ENCODE peak calls at places on chromosomes 6 and 20, in four cellular contexts. J is hepatocyte, N is Caco-2, A is endothelial cell of umbilical vein. D is an unnamed sample.
A peak's percentile ranks its signal among the peaks of the same experiment; 100 is the strongest.

GRCh38 chr6:164098857-164099534 is 684.5 kb downstream of the QKI start:
- DNase-seq in J (peak; percentile 84), N (peak; percentile 57), A (no peak), D (no peak)

GRCh38 chr20:62593616-62594015 is 48.7 kb upstream of the SLCO4A1 start:
- DNase-seq in J (no peak), N (no peak), A (no peak), D (no peak)

GRCh38 chr6:105794263-105794662 is 291.9 kb upstream of the PRDM1 start:
- DNase-seq in J (peak; percentile 73), N (peak; percentile 56), A (no peak), D (peak; percentile 55)

GRCh38 chr6:30726506-30727413 is 6.6 kb downstream of the TUBB start:
- DNase-seq in J (no peak), N (no peak), A (no peak), D (no peak)

GRCh38 chr20:50193169-50193850 is 2.7 kb downstream of the CEBPB start:
- DNase-seq in J (peak; percentile 28), N (peak; percentile 65), A (no peak), D (peak; percentile 49)

GRCh38 chr20:22524393-22525015 is 59.9 kb downstream of the FOXA2 start:
- DNase-seq in J (no peak), N (no peak), A (no peak), D (no peak)

GRCh38 chr6:32608374-32608773 is 18.7 kb upstream of the HLA-DRB1 start:
- DNase-seq in J (no peak), N (no peak), A (no peak), D (no peak)

GRCh38 chr6:78611886-78612480 is 255.4 kb upstream of the IRAK1BP1 start:
- DNase-seq in J (no peak), N (no peak), A (peak; percentile 40), D (peak; percentile 36)

GRCh38 chr20:48283470-48284110 is 498.3 kb upstream of the SULF2 start:
- DNase-seq in J (peak; percentile 51), N (no peak), A (peak; percentile 99), D (peak; percentile 50)

GRCh38 chr20:10672579-10673127 is 1.1 kb downstream of the JAG1 start:
- DNase-seq in J (peak; percentile 70), N (peak; percentile 58), A (peak; percentile 62), D (peak; percentile 51)

GRCh38 chr6:70345619-70346018 is 42.7 kb upstream of the COL9A1 start:
- DNase-seq in J (no peak), N (no peak), A (no peak), D (no peak)

GRCh38 chr6:36765943-36766648 is 68.5 kb downstream of the RAB44 start:
- DNase-seq in J (peak; percentile 93), N (peak; percentile 85), A (peak; percentile 65), D (peak; percentile 78)

GRCh38 chr6:31140643-31141042 is 1.8 kb upstream of the PSORS1C2 start:
- DNase-seq in J (no peak), N (no peak), A (no peak), D (no peak)

GRCh38 chr6:36825996-36826395 is 13.2 kb downstream of the CPNE5 start:
- DNase-seq in J (no peak), N (no peak), A (peak; percentile 65), D (no peak)

GRCh38 chr20:39453890-39454289 is 491.7 kb downstream of the DHX35 start:
- DNase-seq in J (no peak), N (no peak), A (no peak), D (no peak)

GRCh38 chr20:13338999-13339411 is 117.9 kb downstream of the ISM1 start:
- DNase-seq in J (peak; percentile 56), N (peak; percentile 78), A (no peak), D (no peak)

GRCh38 chr6:13696226-13696625 is 15.4 kb downstream of the RANBP9 start:
- DNase-seq in J (no peak), N (no peak), A (no peak), D (no peak)

GRCh38 chr20:63186528-63187316 is 29.2 kb downstream of the YTHDF1 start:
- DNase-seq in J (no peak), N (no peak), A (no peak), D (peak; percentile 76)

GRCh38 chr20:59174975-59175374 is 11.4 kb downstream of the ZNF831 start:
- DNase-seq in J (no peak), N (no peak), A (no peak), D (no peak)

GRCh38 chr20:38226553-38226952 is 34.0 kb downstream of the KIAA1755 start:
- DNase-seq in J (no peak), N (no peak), A (no peak), D (peak; percentile 34)

GRCh38 chr20:42945194-42945593 is 244.5 kb downstream of the PTPRT start:
- DNase-seq in J (no peak), N (no peak), A (no peak), D (no peak)

GRCh38 chr6:72533601-72534000 is 88.3 kb upstream of the KCNQ5 start:
- DNase-seq in J (no peak), N (no peak), A (no peak), D (no peak)

GRCh38 chr6:5746392-5747140 is 260.2 kb downstream of the NRN1 start:
- DNase-seq in J (no peak), N (peak; percentile 12), A (no peak), D (no peak)

GRCh38 chr6:139965393-139965792 is 590.9 kb upstream of the CITED2 start:
- DNase-seq in J (no peak), N (no peak), A (peak; percentile 25), D (no peak)

GRCh38 chr6:15063253-15063853 is 182.5 kb upstream of the JARID2 start:
- DNase-seq in J (no peak), N (no peak), A (no peak), D (no peak)

GRCh38 chr6:112087136-112087908 is at the start of the genes FAM229B and TUBE1:
- DNase-seq in J (peak; percentile 97), N (peak; percentile 88), A (peak; percentile 97), D (peak; percentile 97)

GRCh38 chr20:61350500-61351250 is 98.6 kb downstream of the CDH4 start:
- DNase-seq in J (no peak), N (no peak), A (no peak), D (no peak)

GRCh38 chr20:61449916-61450315 is 197.9 kb downstream of the CDH4 start:
- DNase-seq in J (no peak), N (no peak), A (no peak), D (no peak)

GRCh38 chr20:62622178-62622876 is 20.0 kb upstream of the SLCO4A1 start:
- DNase-seq in J (no peak), N (no peak), A (no peak), D (no peak)

GRCh38 chr6:35311390-35312075 is 13.9 kb downstream of the DEF6 start:
- DNase-seq in J (no peak), N (no peak), A (no peak), D (no peak)

DNA sequence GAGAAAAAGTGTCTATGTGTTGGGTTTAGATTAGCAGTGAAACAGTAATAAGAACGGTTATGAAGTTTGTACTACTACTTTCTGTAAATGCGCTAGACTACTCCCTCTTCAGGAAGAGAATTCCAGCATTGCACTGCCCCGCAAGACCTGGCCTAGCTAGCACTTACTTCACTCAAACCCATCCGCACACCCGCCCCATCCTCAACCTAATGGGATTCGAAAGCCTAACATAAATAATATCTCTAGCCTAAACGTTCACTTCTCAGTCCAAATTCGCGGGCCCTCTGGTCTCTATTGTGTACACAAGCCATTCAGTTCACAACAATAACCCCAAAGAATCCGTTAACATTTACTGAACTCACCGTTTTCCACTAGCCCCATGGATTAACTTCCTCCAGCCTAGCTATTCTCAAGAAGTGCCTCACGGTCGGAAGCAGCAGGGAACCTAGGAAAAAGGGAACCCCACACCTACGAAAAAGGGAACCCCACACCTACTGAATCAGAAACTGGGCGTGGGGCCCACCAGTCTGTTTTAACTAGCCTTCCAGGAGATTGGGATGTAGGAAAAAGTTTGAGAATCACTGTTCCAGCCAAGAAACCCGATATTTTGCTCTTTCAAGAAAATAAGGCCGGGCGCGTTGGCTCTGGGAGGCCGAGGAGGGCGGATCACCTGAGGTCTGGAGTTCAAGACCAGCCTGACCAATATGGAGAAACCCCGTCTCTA is 45.4 kb upstream of the BTN3A2 start:
- DNase-seq in J (no peak), N (no peak), A (no peak), D (no peak)
- TF ChIP-seq CTCF in J (peak; percentile 3), N (no peak), A (no peak), D (no peak)

GRCh38 chr20:30922129-30922528 is 335.3 kb upstream of the DEFB115 start:
- DNase-seq in J (no peak), N (no peak), A (no peak), D (no peak)
- H3K9me3 ChIP-seq in J (peaks cover 4% of the 10 kb centered on the region), N (peaks cover 18% of the 10 kb centered on the region), A (no peaks in the 10 kb centered on the region), D (no peaks in the 10 kb centered on the region)

GRCh38 chr20:46520976-46521579 is 7.7 kb upstream of the ZNF334 start:
- DNase-seq in J (peak; percentile 75), N (peak; percentile 77), A (peak; percentile 47), D (peak; percentile 58)
- TF ChIP-seq CTCF in J (peak; percentile 61), N (peak; percentile 93), A (peak; percentile 37), D (peak; percentile 74)

GRCh38 chr6:168671863-168672546 is 231.0 kb downstream of the SMOC2 start:
- DNase-seq in J (peak; percentile 30), N (no peak), A (no peak), D (no peak)
- H3K9me3 ChIP-seq in J (no peaks in the 10 kb centered on the region), N (peaks cover 7% of the 10 kb centered on the region), A (peaks cover 7% of the 10 kb centered on the region), D (no peaks in the 10 kb centered on the region)

GRCh38 chr6:34132082-34132357 is 13.9 kb downstream of the GRM4 start:
- DNase-seq in J (no peak), N (no peak), A (no peak), D (no peak)
- TF ChIP-seq CTCF in J (no peak), N (no peak), A (no peak), D (no peak)

DNA sequence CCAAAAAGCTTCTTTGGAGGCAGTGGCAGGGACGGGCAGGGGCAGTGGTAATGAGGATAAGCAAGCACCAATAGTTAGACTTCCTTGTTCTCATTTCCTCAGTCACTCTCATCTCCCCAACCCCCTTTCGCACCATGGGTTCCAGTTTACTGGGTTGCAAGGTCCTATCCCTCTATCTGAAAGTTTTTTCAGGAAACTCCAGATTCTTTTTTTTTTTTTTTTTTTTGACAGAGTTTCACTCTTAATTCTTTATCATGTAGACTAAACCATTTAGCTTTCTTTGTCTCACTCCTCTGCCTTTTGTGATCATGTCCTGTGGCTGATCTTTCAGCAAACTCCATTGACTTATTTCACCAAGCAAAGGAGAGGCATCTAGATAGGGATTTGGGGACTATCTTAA is 51.4 kb upstream of the GMDS start:
- DNase-seq in J (no peak), N (no peak), A (no peak), D (no peak)
- H3K9me3 ChIP-seq in J (peaks cover 11% of the 10 kb centered on the region), N (peaks cover 12% of the 10 kb centered on the region), A (no peaks in the 10 kb centered on the region), D (peaks cover 6% of the 10 kb centered on the region)

GRCh38 chr20:17614176-17614811 is 44.4 kb downstream of the DSTN start:
- DNase-seq in J (peak; percentile 62), N (no peak), A (no peak), D (no peak)
- TF ChIP-seq CTCF in J (no peak), N (no peak), A (no peak), D (no peak)

DNA sequence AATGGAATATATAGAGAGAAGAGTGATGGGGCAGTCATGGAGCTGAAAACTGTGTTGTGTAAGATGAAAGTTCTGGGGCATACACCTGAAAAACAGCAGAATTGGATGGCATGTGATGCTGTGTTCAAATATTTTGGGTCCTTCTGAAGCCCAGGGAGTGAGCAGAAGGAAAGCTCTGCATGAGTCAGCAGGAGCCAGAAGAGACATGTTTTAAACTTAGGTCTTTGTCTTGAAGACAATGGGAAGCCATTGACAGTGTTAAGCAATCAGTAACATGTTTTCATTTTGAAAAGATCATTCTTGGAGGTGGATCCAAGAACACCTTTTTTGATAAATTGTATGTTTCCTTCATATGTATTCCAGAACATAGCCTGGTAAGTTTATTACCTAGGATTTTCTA is 38.9 kb upstream of the MAFB start:
- DNase-seq in J (no peak), N (no peak), A (no peak), D (no peak)
- H3K9me3 ChIP-seq in J (no peaks in the 10 kb centered on the region), N (no peaks in the 10 kb centered on the region), A (no peaks in the 10 kb centered on the region), D (no peaks in the 10 kb centered on the region)